ENCODE peak calls at places on chromosomes 4 and X, in seven cellular contexts. I is lower lobe of right lung; D is vagina; Y is coronary artery; R is aorta; T is CD8-positive, alpha-beta T cell; S is lung. X is an unnamed sample.

GRCh38 chr4:4981427-4981826 is 37.8 kb downstream of the CYTL1 start:
- DNase-seq in Y (no peak), S (no peak), R (no peak), T (no peak), I (no peak), D (no peak), X (no peak)

GRCh38 chr4:108036252-108036651 is 46.6 kb downstream of the HADH start:
- DNase-seq in R (no peak), T (peak; percentile 50), S (no peak), D (no peak), Y (no peak), I (no peak), X (peak; percentile 88)

GRCh38 chr4:110998308-110998707 is 375.4 kb upstream of the PITX2 start:
- DNase-seq in Y (no peak), S (no peak), R (no peak), T (no peak), I (no peak), D (no peak), X (no peak)

GRCh38 chr4:115575851-115576250 is 462.4 kb upstream of the NDST4 start:
- DNase-seq in R (no peak), S (no peak), D (no peak), Y (no peak), I (no peak), T (no peak), X (no peak)

GRCh38 chr4:4853371-4853823 is 6.1 kb upstream of the MSX1 start:
- DNase-seq in D (no peak), S (no peak), T (no peak), I (no peak), R (no peak), Y (no peak), X (no peak)

GRCh38 chr4:140661550-140661949 is 92.8 kb upstream of the UCP1 start:
- DNase-seq in Y (no peak), R (no peak), T (no peak), D (no peak), S (no peak), I (no peak), X (no peak)

GRCh38 chr4:112523764-112524505 is 8.0 kb upstream of the NEUROG2 start:
- DNase-seq in Y (no peak), S (peak; percentile 47), I (peak; percentile 70), R (peak; percentile 83), D (no peak), T (peak; percentile 65), X (no peak)

GRCh38 chr4:82293304-82293703 is 80.5 kb downstream of the HNRNPD start:
- DNase-seq in Y (no peak), I (no peak), R (no peak), D (no peak), T (no peak), S (no peak), X (no peak)

GRCh38 chrX:110852180-110852579 is 56.6 kb upstream of the CHRDL1 start:
- DNase-seq in Y (no peak), R (no peak), T (no peak), D (no peak), S (no peak), I (no peak), X (no peak)

GRCh38 chrX:101550825-101551767 is 749 bp downstream of the ARMCX1 start:
- DNase-seq in T (no peak), I (peak; percentile 52), S (peak; percentile 49), D (peak; percentile 86), R (peak; percentile 86), Y (no peak), X (no peak)

GRCh38 chrX:357693-358471 is 28.8 kb downstream of the PPP2R3B start:
- DNase-seq in D (no peak), I (peak; percentile 47), R (peak; percentile 69), S (no peak), T (peak; percentile 7), Y (no peak), X (peak; percentile 70)

GRCh38 chr4:5963611-5964010 is 54.6 kb downstream of the C4orf50 start:
- DNase-seq in S (no peak), R (no peak), Y (no peak), T (no peak), D (no peak), I (no peak), X (no peak)

GRCh38 chr4:64882311-64883086 is 473.2 kb upstream of the TECRL start:
- DNase-seq in I (no peak), T (no peak), D (no peak), S (no peak), R (no peak), Y (no peak), X (peak; percentile 61)

GRCh38 chrX:151996329-151996728 is 21.9 kb upstream of the GABRE start:
- DNase-seq in Y (no peak), R (no peak), T (no peak), S (no peak), D (no peak), I (no peak), X (no peak)

GRCh38 chr4:184462724-184463123 is 11.6 kb downstream of the IRF2 start:
- DNase-seq in I (no peak), Y (no peak), D (no peak), S (no peak), T (no peak), R (no peak), X (no peak)

GRCh38 chr4:168751263-168752225 is 254.7 kb downstream of the PALLD start:
- DNase-seq in Y (no peak), R (no peak), S (no peak), I (no peak), D (no peak), T (no peak), X (no peak)

GRCh38 chr4:36111180-36111579 is 133.1 kb downstream of the ARAP2 start:
- DNase-seq in R (no peak), S (no peak), I (no peak), Y (no peak), D (no peak), T (no peak), X (no peak)

GRCh38 chr4:14857986-14858385 is 144.3 kb upstream of the CPEB2 start:
- DNase-seq in R (no peak), T (no peak), D (no peak), Y (no peak), S (no peak), I (no peak), X (no peak)

GRCh38 chr4:14855719-14856075 is 146.6 kb upstream of the CPEB2 start:
- DNase-seq in T (no peak), S (no peak), Y (no peak), I (no peak), D (no peak), R (no peak), X (no peak)

GRCh38 chr4:14857475-14857874 is 144.8 kb upstream of the CPEB2 start:
- DNase-seq in Y (no peak), R (no peak), D (no peak), T (no peak), I (no peak), S (no peak), X (no peak)

GRCh38 chr4:14856927-14857220 is 145.4 kb upstream of the CPEB2 start:
- DNase-seq in I (no peak), T (no peak), S (no peak), D (no peak), R (no peak), Y (no peak), X (no peak)

GRCh38 chr4:14856076-14856926 is 146.0 kb upstream of the CPEB2 start:
- DNase-seq in I (peak; percentile 63), T (no peak), D (no peak), S (peak; percentile 85), Y (peak; percentile 81), R (peak; percentile 78), X (no peak)
- H3K27ac ChIP-seq in I (no peak overlapping the region), T (no peak overlapping the region), D (peak overlapping the region; percentile 67), S (peak overlapping the region; percentile 41), Y (peak overlapping the region; percentile 35), R (no peak overlapping the region), X (no peak overlapping the region)

GRCh38 chr4:69775488-69775887 is 15.1 kb upstream of the SULT1B1 start:
- DNase-seq in Y (no peak), I (no peak), T (no peak), R (no peak), S (no peak), D (no peak), X (no peak)
- H3K27ac ChIP-seq in Y (no peak overlapping the region), I (no peak overlapping the region), T (no peak overlapping the region), R (no peak overlapping the region), S (no peak overlapping the region), D (no peak overlapping the region), X (no peak overlapping the region)

GRCh38 chr4:38008493-38009120 is 48.4 kb downstream of the PTTG2 start:
- DNase-seq in D (no peak), I (no peak), T (no peak), S (no peak), R (no peak), Y (no peak), X (no peak)

GRCh38 chr4:38009421-38009820 is 49.2 kb downstream of the PTTG2 start:
- DNase-seq in R (no peak), I (no peak), S (no peak), D (no peak), T (no peak), Y (no peak), X (no peak)

GRCh38 chr4:38007645-38008044 is 47.4 kb downstream of the PTTG2 start:
- DNase-seq in T (no peak), Y (no peak), R (no peak), D (no peak), S (no peak), I (no peak), X (no peak)

GRCh38 chr4:38011484-38012162 is 51.4 kb downstream of the PTTG2 start:
- DNase-seq in Y (no peak), S (no peak), I (no peak), D (no peak), T (no peak), R (no peak), X (no peak)

DNA sequence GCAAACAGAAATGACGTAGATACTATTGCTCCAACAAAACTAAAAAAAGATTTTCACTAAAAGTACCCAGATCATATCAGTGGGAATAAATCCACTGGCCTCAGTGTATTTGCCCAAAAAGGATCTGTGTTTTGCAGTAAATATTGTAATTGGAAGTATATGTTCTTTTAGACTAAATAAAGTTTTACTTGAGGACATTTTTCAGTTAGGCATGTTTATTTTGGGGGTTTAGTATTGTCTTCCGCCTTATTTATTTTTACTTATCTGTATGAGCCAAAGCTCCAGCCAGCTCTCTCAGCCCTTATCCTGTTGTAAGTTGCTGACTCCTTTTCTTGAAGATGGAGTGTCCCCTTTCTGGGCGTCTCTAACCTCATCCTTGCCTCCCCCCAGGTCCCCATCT is 49.8 kb downstream of the PTTG2 start:
- DNase-seq in S (no peak), I (no peak), T (no peak), Y (no peak), D (no peak), R (no peak), X (no peak)
- H3K27ac ChIP-seq in S (no peak overlapping the region), I (no peak overlapping the region), T (no peak overlapping the region), Y (peak overlapping the region; percentile 86), D (peak overlapping the region; percentile 51), R (no peak overlapping the region), X (no peak overlapping the region)

DNA sequence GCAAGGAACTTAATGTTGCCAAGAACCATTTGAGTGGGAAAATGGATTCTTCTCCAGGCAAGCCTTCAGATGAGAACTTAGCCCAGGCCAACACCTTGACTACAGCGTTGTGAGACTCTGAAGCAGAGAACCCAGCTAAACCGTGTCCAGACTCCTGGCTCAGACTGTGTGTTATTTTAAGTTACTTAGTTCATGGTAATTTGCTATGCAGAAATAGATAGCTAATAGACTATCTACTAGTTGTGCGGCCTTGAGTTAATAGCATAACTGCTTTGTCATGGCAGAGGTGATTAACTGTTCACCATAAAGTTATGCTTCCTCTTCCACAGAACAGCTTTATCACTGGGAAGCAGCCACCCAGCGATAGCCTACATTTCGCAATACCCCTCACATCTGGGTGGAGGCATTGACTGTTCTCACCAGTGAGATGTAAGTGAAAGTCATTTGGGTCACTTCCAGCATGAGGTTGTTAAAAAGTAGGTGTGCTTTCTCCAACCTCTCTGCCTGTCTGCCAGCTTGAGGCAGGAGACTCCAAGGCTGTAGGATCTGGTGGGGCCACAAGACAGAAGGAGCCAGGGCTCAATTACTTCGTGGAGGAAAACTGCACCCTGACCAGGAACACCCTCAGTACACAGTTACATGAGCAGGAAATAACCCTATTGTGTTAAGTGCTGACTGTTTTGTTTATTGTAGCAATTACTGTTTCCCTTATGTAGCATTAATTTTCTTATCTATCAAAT is 94.2 kb downstream of the GPAT3 start:
- DNase-seq in R (no peak), I (peak; percentile 55), D (no peak), T (no peak), S (peak; percentile 48), Y (no peak), X (peak; percentile 11)
- H3K27ac ChIP-seq in R (no peak overlapping the region), I (no peak overlapping the region), D (no peak overlapping the region), T (no peak overlapping the region), S (peak overlapping the region; percentile 47), Y (peak overlapping the region; percentile 22), X (no peak overlapping the region)

X was measured in DND-41.